ENCODE peak calls at places on chromosomes 13 and 19, in six cellular contexts. One of them, this sample, is unnamed.

GRCh38 chr19:1343026-1343425 is 40.7 kb upstream of the NDUFS7 start:
- DNase-seq in epithelial cell of proximal tubule: no peak
- DNase-seq in fibroblast of pulmonary artery: peak
- DNase-seq in stomach: no peak
- DNase-seq in heart left ventricle: no peak
- DNase-seq in adrenal gland: no peak
- DNase-seq in this sample: no peak

GRCh38 chr19:46786236-46787039 is 2.0 kb downstream of the SLC1A5 start:
- DNase-seq in epithelial cell of proximal tubule: no peak
- DNase-seq in heart left ventricle: peak
- DNase-seq in adrenal gland: peak
- DNase-seq in stomach: peak
- DNase-seq in fibroblast of pulmonary artery: peak
- DNase-seq in this sample: peak

GRCh38 chr19:44401108-44401786 is at the start of gene ZNF285:
- DNase-seq in fibroblast of pulmonary artery: peak
- DNase-seq in adrenal gland: peak
- DNase-seq in stomach: peak
- DNase-seq in epithelial cell of proximal tubule: peak
- DNase-seq in heart left ventricle: peak
- DNase-seq in this sample: peak

GRCh38 chr13:51874651-51875050 is 12.9 kb downstream of the CCDC70 start:
- DNase-seq in heart left ventricle: no peak
- DNase-seq in stomach: no peak
- DNase-seq in epithelial cell of proximal tubule: no peak
- DNase-seq in fibroblast of pulmonary artery: no peak
- DNase-seq in adrenal gland: no peak
- DNase-seq in this sample: no peak

GRCh38 chr13:44238011-44238421 is 135.6 kb upstream of the SERP2 start:
- DNase-seq in epithelial cell of proximal tubule: no peak
- DNase-seq in heart left ventricle: no peak
- DNase-seq in stomach: no peak
- DNase-seq in fibroblast of pulmonary artery: peak
- DNase-seq in adrenal gland: no peak
- DNase-seq in this sample: no peak

GRCh38 chr13:111972261-111972780 is 94.6 kb upstream of the SOX1 start:
- DNase-seq in adrenal gland: no peak
- DNase-seq in stomach: no peak
- DNase-seq in epithelial cell of proximal tubule: no peak
- DNase-seq in fibroblast of pulmonary artery: no peak
- DNase-seq in heart left ventricle: no peak
- DNase-seq in this sample: no peak

GRCh38 chr19:27796073-27796472 is 1416.9 kb downstream of the UQCRFS1 start:
- DNase-seq in heart left ventricle: no peak
- DNase-seq in stomach: no peak
- DNase-seq in epithelial cell of proximal tubule: no peak
- DNase-seq in adrenal gland: no peak
- DNase-seq in fibroblast of pulmonary artery: no peak
- DNase-seq in this sample: no peak

GRCh38 chr13:42567772-42568428 is 6.1 kb upstream of the TNFSF11 start:
- DNase-seq in stomach: no peak
- DNase-seq in fibroblast of pulmonary artery: no peak
- DNase-seq in epithelial cell of proximal tubule: no peak
- DNase-seq in adrenal gland: no peak
- DNase-seq in heart left ventricle: no peak
- DNase-seq in this sample: no peak

GRCh38 chr13:50909605-50910482 is at the start of gene RNASEH2B:
- DNase-seq in epithelial cell of proximal tubule: no peak
- DNase-seq in adrenal gland: peak
- DNase-seq in stomach: peak
- DNase-seq in fibroblast of pulmonary artery: peak
- DNase-seq in heart left ventricle: peak
- DNase-seq in this sample: peak

GRCh38 chr19:19463348-19464117 is 51.8 kb downstream of the TSSK6 start:
- DNase-seq in heart left ventricle: peak
- DNase-seq in stomach: no peak
- DNase-seq in fibroblast of pulmonary artery: peak
- DNase-seq in adrenal gland: peak
- DNase-seq in epithelial cell of proximal tubule: no peak
- DNase-seq in this sample: no peak

GRCh38 chr19:45075215-45076028 is 856 bp downstream of the ZNF296 start:
- DNase-seq in epithelial cell of proximal tubule: no peak
- DNase-seq in fibroblast of pulmonary artery: no peak
- DNase-seq in adrenal gland: peak
- DNase-seq in heart left ventricle: peak
- DNase-seq in stomach: peak
- DNase-seq in this sample: peak

GRCh38 chr13:102642475-102642874 is 45.7 kb downstream of the TPP2 start:
- DNase-seq in stomach: peak
- DNase-seq in adrenal gland: peak
- DNase-seq in epithelial cell of proximal tubule: no peak
- DNase-seq in fibroblast of pulmonary artery: no peak
- DNase-seq in heart left ventricle: peak
- DNase-seq in this sample: no peak

GRCh38 chr19:8305798-8306197 is 2.4 kb downstream of the CD320 start:
- DNase-seq in stomach: no peak
- DNase-seq in heart left ventricle: peak
- DNase-seq in adrenal gland: peak
- DNase-seq in fibroblast of pulmonary artery: no peak
- DNase-seq in epithelial cell of proximal tubule: no peak
- DNase-seq in this sample: no peak

GRCh38 chr13:21458816-21459701 is at the start of gene ZDHHC20:
- DNase-seq in fibroblast of pulmonary artery: peak
- DNase-seq in heart left ventricle: peak
- DNase-seq in stomach: peak
- DNase-seq in adrenal gland: peak
- DNase-seq in epithelial cell of proximal tubule: no peak
- DNase-seq in this sample: peak

GRCh38 chr19:11194657-11195056 is 2.7 kb downstream of the KANK2 start:
- DNase-seq in epithelial cell of proximal tubule: no peak
- DNase-seq in adrenal gland: no peak
- DNase-seq in stomach: no peak
- DNase-seq in heart left ventricle: peak
- DNase-seq in fibroblast of pulmonary artery: peak
- DNase-seq in this sample: no peak

GRCh38 chr13:46593403-46593802 is 40.4 kb downstream of the LRCH1 start:
- DNase-seq in heart left ventricle: no peak
- DNase-seq in stomach: no peak
- DNase-seq in fibroblast of pulmonary artery: no peak
- DNase-seq in epithelial cell of proximal tubule: no peak
- DNase-seq in adrenal gland: no peak
- DNase-seq in this sample: no peak

GRCh38 chr13:21365574-21365973 is 93.5 kb downstream of the ZDHHC20 start:
- DNase-seq in heart left ventricle: no peak
- DNase-seq in epithelial cell of proximal tubule: no peak
- DNase-seq in adrenal gland: no peak
- DNase-seq in stomach: no peak
- DNase-seq in fibroblast of pulmonary artery: no peak
- DNase-seq in this sample: no peak

GRCh38 chr13:97109841-97110492 is 112.2 kb upstream of the MBNL2 start:
- DNase-seq in epithelial cell of proximal tubule: no peak
- DNase-seq in fibroblast of pulmonary artery: peak
- DNase-seq in adrenal gland: peak
- DNase-seq in heart left ventricle: peak
- DNase-seq in stomach: peak
- DNase-seq in this sample: peak

GRCh38 chr19:38678891-38679494 is 31.5 kb downstream of the ACTN4 start:
- DNase-seq in heart left ventricle: no peak
- DNase-seq in adrenal gland: no peak
- DNase-seq in fibroblast of pulmonary artery: no peak
- DNase-seq in stomach: no peak
- DNase-seq in epithelial cell of proximal tubule: no peak
- DNase-seq in this sample: no peak

DNA sequence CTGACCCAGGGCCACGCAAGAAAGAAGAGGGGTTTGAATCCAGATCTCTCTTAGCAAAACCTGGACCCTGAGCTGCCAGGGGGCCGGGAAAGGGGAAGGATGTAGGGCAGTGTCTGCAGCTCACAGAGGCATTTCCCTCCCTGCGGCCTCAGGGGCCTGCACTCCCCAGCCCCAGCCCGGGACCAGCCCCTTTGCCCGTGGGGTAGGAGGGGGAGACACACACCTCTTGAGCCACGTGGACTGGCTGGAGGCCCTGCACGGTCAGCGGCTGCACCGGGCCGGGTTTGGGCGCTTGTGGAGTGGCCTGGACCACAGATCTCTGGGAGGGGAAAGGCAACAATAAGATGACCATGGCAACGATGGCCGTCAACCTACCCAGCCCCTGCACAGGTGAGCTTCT is 26.9 kb downstream of the RFX1 start:
- DNase-seq in epithelial cell of proximal tubule: no peak
- DNase-seq in fibroblast of pulmonary artery: no peak
- DNase-seq in adrenal gland: no peak
- DNase-seq in stomach: no peak
- DNase-seq in heart left ventricle: no peak
- DNase-seq in this sample: no peak
- H3K4me3 ChIP-seq in epithelial cell of proximal tubule: no peak
- H3K4me3 ChIP-seq in fibroblast of pulmonary artery: no peak
- H3K4me3 ChIP-seq in adrenal gland: no peak
- H3K4me3 ChIP-seq in stomach: peak
- H3K4me3 ChIP-seq in heart left ventricle: peak
- H3K4me3 ChIP-seq in this sample: peak

DNA sequence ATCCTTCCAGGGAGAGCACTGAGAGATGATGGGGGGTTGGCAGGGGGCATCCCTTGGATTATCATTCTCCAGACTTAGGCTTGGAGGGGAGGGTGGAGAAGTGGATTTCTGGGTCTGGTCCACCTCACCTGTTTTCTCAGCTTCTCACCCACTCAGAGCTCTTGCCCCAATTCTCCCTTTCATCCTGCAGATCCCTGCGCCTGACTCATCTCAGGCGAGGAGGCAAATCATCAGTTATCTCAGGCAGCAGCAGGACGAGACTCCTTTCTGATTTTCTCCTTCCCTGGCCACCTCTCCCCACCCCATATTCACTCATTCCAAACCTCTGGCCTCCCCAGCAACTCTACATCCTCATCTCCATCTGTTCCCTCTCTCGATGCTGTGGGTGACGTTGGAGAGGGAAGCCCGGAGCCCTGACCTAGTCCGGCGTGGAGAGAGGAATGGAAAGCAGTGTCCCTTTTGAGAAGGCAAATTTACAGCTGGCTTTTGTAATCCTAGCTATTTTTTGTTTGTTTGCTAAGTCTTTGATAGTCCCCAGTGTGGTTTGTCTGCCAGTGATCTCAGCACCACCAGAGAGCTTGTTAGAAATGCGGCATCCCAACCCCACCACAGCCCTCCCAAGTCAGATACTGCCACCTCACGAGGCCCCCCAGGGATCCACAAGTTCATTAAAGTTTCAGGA is 24.0 kb upstream of the TPT1 start:
- DNase-seq in fibroblast of pulmonary artery: no peak
- DNase-seq in epithelial cell of proximal tubule: no peak
- DNase-seq in heart left ventricle: no peak
- DNase-seq in stomach: no peak
- DNase-seq in adrenal gland: no peak
- DNase-seq in this sample: no peak
- TF ChIP-seq CTCF in fibroblast of pulmonary artery: no peak
- TF ChIP-seq CTCF in epithelial cell of proximal tubule: no peak
- TF ChIP-seq CTCF in heart left ventricle: no peak
- TF ChIP-seq CTCF in stomach: no peak
- TF ChIP-seq CTCF in adrenal gland: no peak
- TF ChIP-seq CTCF in this sample: no peak

DNA sequence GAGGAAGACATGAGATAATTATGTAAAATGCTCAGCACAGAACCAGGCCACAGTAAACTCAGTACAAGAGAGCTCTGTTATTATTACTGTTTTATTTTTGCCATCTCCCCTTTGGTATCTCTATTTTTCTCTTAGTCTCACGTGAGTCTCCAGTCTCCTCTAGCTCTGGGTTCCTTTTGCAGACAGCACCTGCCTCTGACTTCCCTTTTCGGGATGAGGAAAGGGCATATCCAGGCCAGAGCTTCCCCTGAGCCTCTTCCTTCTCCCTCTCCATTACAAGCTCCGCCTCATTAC is 6.1 kb upstream of the CNFN start:
- DNase-seq in fibroblast of pulmonary artery: no peak
- DNase-seq in heart left ventricle: peak
- DNase-seq in adrenal gland: peak
- DNase-seq in stomach: no peak
- DNase-seq in epithelial cell of proximal tubule: no peak
- DNase-seq in this sample: no peak
- H3K4me3 ChIP-seq in fibroblast of pulmonary artery: peak
- H3K4me3 ChIP-seq in heart left ventricle: no peak
- H3K4me3 ChIP-seq in adrenal gland: no peak
- H3K4me3 ChIP-seq in stomach: peak
- H3K4me3 ChIP-seq in epithelial cell of proximal tubule: peak
- H3K4me3 ChIP-seq in this sample: peak

DNA sequence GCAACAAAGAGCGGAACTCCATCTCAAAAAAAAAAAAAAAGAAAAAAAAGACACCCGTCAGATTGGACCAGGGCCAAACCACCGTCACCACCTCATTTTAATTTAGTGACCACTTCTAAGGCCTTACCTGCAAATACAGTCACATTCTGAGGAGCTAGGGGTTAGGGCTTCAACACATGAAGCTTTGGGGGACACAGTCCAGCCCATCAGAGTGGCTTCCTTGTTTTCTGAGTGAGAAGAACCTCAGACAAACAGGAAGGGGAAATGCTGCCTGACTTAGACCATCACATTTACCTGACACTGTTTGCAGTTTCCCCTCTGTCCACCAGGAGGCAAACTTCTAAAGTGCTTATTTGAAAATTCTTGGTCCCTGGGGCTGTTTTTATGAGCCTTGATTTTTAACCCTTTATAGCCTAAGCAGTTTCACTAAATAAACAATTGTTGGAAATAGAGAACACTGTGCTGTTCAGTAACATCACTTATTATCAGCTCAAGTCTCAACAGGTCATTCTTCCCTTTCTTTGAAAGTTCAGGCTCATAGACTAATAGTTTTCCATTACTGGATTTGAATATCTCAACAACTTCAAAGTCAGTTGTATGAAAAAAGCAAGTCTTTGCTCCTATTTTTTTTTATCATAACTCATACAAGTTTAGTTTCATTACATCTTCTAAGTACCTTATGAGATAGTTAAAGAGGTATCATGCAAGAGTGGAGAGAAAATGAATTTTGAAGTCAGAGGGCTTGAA is 74.9 kb upstream of the WASF3 start:
- DNase-seq in adrenal gland: peak
- DNase-seq in stomach: peak
- DNase-seq in fibroblast of pulmonary artery: peak
- DNase-seq in heart left ventricle: peak
- DNase-seq in epithelial cell of proximal tubule: no peak
- DNase-seq in this sample: no peak
- TF ChIP-seq CTCF in adrenal gland: peak
- TF ChIP-seq CTCF in stomach: peak
- TF ChIP-seq CTCF in fibroblast of pulmonary artery: peak
- TF ChIP-seq CTCF in heart left ventricle: peak
- TF ChIP-seq CTCF in epithelial cell of proximal tubule: peak
- TF ChIP-seq CTCF in this sample: peak

GRCh38 chr13:35649162-35649561 is 172.7 kb upstream of the MAB21L1 start:
- DNase-seq in adrenal gland: no peak
- DNase-seq in stomach: no peak
- DNase-seq in fibroblast of pulmonary artery: peak
- DNase-seq in heart left ventricle: no peak
- DNase-seq in epithelial cell of proximal tubule: no peak
- DNase-seq in this sample: no peak

GRCh38 chr13:35646061-35646774 is 169.7 kb upstream of the MAB21L1 start:
- DNase-seq in epithelial cell of proximal tubule: no peak
- DNase-seq in fibroblast of pulmonary artery: no peak
- DNase-seq in heart left ventricle: no peak
- DNase-seq in adrenal gland: no peak
- DNase-seq in stomach: no peak
- DNase-seq in this sample: no peak

GRCh38 chr13:35648109-35648508 is 171.6 kb upstream of the MAB21L1 start:
- DNase-seq in epithelial cell of proximal tubule: no peak
- DNase-seq in stomach: no peak
- DNase-seq in fibroblast of pulmonary artery: peak
- DNase-seq in adrenal gland: no peak
- DNase-seq in heart left ventricle: no peak
- DNase-seq in this sample: no peak
- H3K4me3 ChIP-seq in epithelial cell of proximal tubule: no peak
- H3K4me3 ChIP-seq in stomach: no peak
- H3K4me3 ChIP-seq in fibroblast of pulmonary artery: no peak
- H3K4me3 ChIP-seq in adrenal gland: no peak
- H3K4me3 ChIP-seq in heart left ventricle: no peak
- H3K4me3 ChIP-seq in this sample: no peak